ENCODE peak calls at places on chromosomes 7 and 10, in seven cellular contexts. S is foreskin fibroblast; Z is T-helper 9 cell; B is HS-5; T is stimulated activated CD4-positive, alpha-beta T cell treated with anti-CD3 and anti-CD28 coated beads, Interleukin-12 subunit alpha, Interleukin-12 subunit beta, amount 100 ng/mL, for 48 hours; A is fibroblast of mammary gland; Y is AG10803. U is an unnamed sample.

GRCh38 chr7:118352854-118353453 is 128.4 kb downstream of the ANKRD7 start:
- DNase-seq in S (no peak), Z (no peak), B (peak), T (no peak), A (peak), Y (no peak), U (no peak)

GRCh38 chr10:99595236-99595635 is 25.0 kb downstream of the SLC25A28 start:
- DNase-seq in S (no peak), Z (no peak), B (no peak), T (no peak), A (no peak), Y (no peak), U (no peak)

GRCh38 chr10:114684822-114685209 is 26.7 kb upstream of the ABLIM1 start:
- DNase-seq in S (peak), Z (no peak), B (no peak), T (no peak), A (peak), Y (peak), U (no peak)

GRCh38 chr7:159067870-159068787 is 76.5 kb downstream of the VIPR2 start:
- DNase-seq in S (no peak), Z (no peak), B (no peak), T (no peak), A (no peak), Y (no peak), U (no peak)

GRCh38 chr10:6722616-6723004 is 142.5 kb upstream of the PRKCQ start:
- DNase-seq in S (peak), Z (no peak), B (no peak), T (no peak), A (peak), Y (peak), U (no peak)

GRCh38 chr10:43317422-43317821 is 50.6 kb upstream of the RASGEF1A start:
- DNase-seq in S (no peak), Z (no peak), B (no peak), T (no peak), A (no peak), Y (no peak), U (no peak)

GRCh38 chr7:73577627-73578341 is 595 bp downstream of the TBL2 start:
- DNase-seq in S (no peak), Z (no peak), B (no peak), T (no peak), A (no peak), Y (peak), U (no peak)

GRCh38 chr7:92837214-92837749 is 909 bp upstream of the CDK6 start:
- DNase-seq in S (no peak), Z (no peak), B (no peak), T (no peak), A (no peak), Y (peak), U (no peak)

GRCh38 chr7:46633816-46634215 is 712.7 kb upstream of the IGFBP3 start:
- DNase-seq in S (no peak), Z (no peak), B (no peak), T (no peak), A (no peak), Y (no peak), U (no peak)

GRCh38 chr10:16867556-16867955 is 50.3 kb upstream of the RSU1 start:
- DNase-seq in S (peak), Z (no peak), B (no peak), T (no peak), A (peak), Y (peak), U (no peak)

GRCh38 chr10:28719789-28720436 is 42.6 kb downstream of the BAMBI start:
- DNase-seq in S (peak), Z (no peak), B (peak), T (no peak), A (peak), Y (no peak), U (no peak)

GRCh38 chr7:158534598-158534997 is 53.0 kb downstream of the PTPRN2 start:
- DNase-seq in S (no peak), Z (no peak), B (no peak), T (no peak), A (no peak), Y (no peak), U (no peak)

GRCh38 chr7:91285966-91286365 is 21.7 kb downstream of the FZD1 start:
- DNase-seq in S (peak), Z (no peak), B (no peak), T (no peak), A (peak), Y (peak), U (no peak)

GRCh38 chr10:101144053-101144452 is 13.0 kb downstream of the TLX1 start:
- DNase-seq in S (no peak), Z (no peak), B (no peak), T (no peak), A (no peak), Y (no peak), U (no peak)

GRCh38 chr10:132889556-132889955 is 52.8 kb downstream of the CFAP46 start:
- DNase-seq in S (no peak), Z (no peak), B (no peak), T (no peak), A (no peak), Y (no peak), U (no peak)

GRCh38 chr7:15471387-15471786 is 90.4 kb downstream of the AGMO start:
- DNase-seq in S (no peak), Z (no peak), B (no peak), T (no peak), A (no peak), Y (no peak), U (no peak)

GRCh38 chr10:123635745-123636144 is 30.4 kb upstream of the GPR26 start:
- DNase-seq in S (no peak), Z (no peak), B (no peak), T (no peak), A (no peak), Y (no peak), U (no peak)

GRCh38 chr10:58818889-58819288 is 306.2 kb downstream of the BICC1 start:
- DNase-seq in S (peak), Z (no peak), B (no peak), T (no peak), A (peak), Y (peak), U (peak)

U was measured in HFF-Myc.